ENCODE peak calls at places on chromosomes 13 and 19, in four cellular contexts. R is AG09309, L is upper lobe of left lung, Q is Calu3. V is an unnamed sample.

GRCh38 chr13:95002968-95003813 is 290.8 kb upstream of the SOX21 start:
- DNase-seq in R (no peak), L (peak; percentile 79), Q (no peak), V (no peak)

GRCh38 chr19:35330475-35330874 is 1.5 kb downstream of the CD22 start:
- DNase-seq in R (no peak), L (no peak), Q (no peak), V (no peak)

GRCh38 chr19:12425501-12426274 is 15.1 kb downstream of the ZNF443 start:
- DNase-seq in R (no peak), L (no peak), Q (no peak), V (no peak)

GRCh38 chr13:50518131-50518530 is 325.4 kb downstream of the DLEU7 start:
- DNase-seq in R (no peak), L (no peak), Q (no peak), V (no peak)

GRCh38 chr13:48494874-48495273 is 38.0 kb downstream of the RCBTB2 start:
- DNase-seq in R (no peak), L (no peak), Q (no peak), V (no peak)

GRCh38 chr13:49300716-49301589 is 53.2 kb downstream of the CDADC1 start:
- DNase-seq in R (no peak), L (no peak), Q (peak; percentile 41), V (peak; percentile 66)

GRCh38 chr13:24153979-24154378 is 6.5 kb upstream of the SPATA13 start:
- DNase-seq in R (no peak), L (no peak), Q (no peak), V (no peak)

GRCh38 chr13:49418206-49418605 is 25.7 kb downstream of the CAB39L start:
- DNase-seq in R (no peak), L (no peak), Q (no peak), V (no peak)

GRCh38 chr13:28336193-28336657 is 158.7 kb downstream of the FLT1 start:
- DNase-seq in R (no peak), L (no peak), Q (no peak), V (no peak)

GRCh38 chr13:27465611-27466010 is 15.2 kb upstream of the MTIF3 start:
- DNase-seq in R (no peak), L (no peak), Q (no peak), V (no peak)

GRCh38 chr13:54034047-54034446 is 1005.4 kb downstream of the OLFM4 start:
- DNase-seq in R (no peak), L (no peak), Q (no peak), V (no peak)

GRCh38 chr19:15114153-15114540 is 6.9 kb downstream of the SYDE1 start:
- DNase-seq in R (no peak), L (no peak), Q (no peak), V (no peak)

GRCh38 chr19:14611051-14611450 is 28.2 kb downstream of the CLEC17A start:
- DNase-seq in R (no peak), L (no peak), Q (no peak), V (no peak)

GRCh38 chr19:17557461-17557860 is 2.0 kb downstream of the COLGALT1 start:
- DNase-seq in R (no peak), L (no peak), Q (no peak), V (no peak)

GRCh38 chr19:27974082-27974513 is 1238.9 kb downstream of the UQCRFS1 start:
- DNase-seq in R (no peak), L (no peak), Q (peak; percentile 42), V (peak; percentile 25)

GRCh38 chr13:40547545-40548322 is 118.7 kb downstream of the FOXO1 start:
- DNase-seq in R (no peak), L (no peak), Q (no peak), V (no peak)

GRCh38 chr19:47023448-47023794 is 3.8 kb downstream of the NPAS1 start:
- DNase-seq in R (no peak), L (no peak), Q (no peak), V (no peak)

GRCh38 chr13:46168341-46168740 is 13.6 kb downstream of the LCP1 start:
- DNase-seq in R (no peak), L (peak; percentile 24), Q (no peak), V (no peak)

GRCh38 chr13:41313659-41314197 is 2.7 kb downstream of the NAA16 start:
- DNase-seq in R (no peak), L (no peak), Q (no peak), V (no peak)

GRCh38 chr13:21176982-21177284 is 475 bp downstream of the MRPL57 start:
- DNase-seq in R (no peak), L (no peak), Q (no peak), V (no peak)

GRCh38 chr19:18317998-18318800 is 4.7 kb downstream of the LSM4 start:
- DNase-seq in R (no peak), L (peak; percentile 72), Q (no peak), V (no peak)

GRCh38 chr13:112700291-112701060 is 10.6 kb downstream of the ATP11A start:
- DNase-seq in R (no peak), L (peak; percentile 58), Q (no peak), V (no peak)

GRCh38 chr13:89465366-89465765 is 1794.2 kb downstream of the SLITRK5 start:
- DNase-seq in R (no peak), L (no peak), Q (no peak), V (no peak)

GRCh38 chr19:29976151-29976943 is 34.3 kb downstream of the URI1 start:
- DNase-seq in R (no peak), L (no peak), Q (no peak), V (no peak)

GRCh38 chr19:47369923-47370625 is 21.0 kb downstream of the DHX34 start:
- DNase-seq in R (peak; percentile 34), L (no peak), Q (no peak), V (no peak)

GRCh38 chr13:77306458-77306857 is 20.4 kb downstream of the MYCBP2 start:
- DNase-seq in R (no peak), L (no peak), Q (no peak), V (no peak)

GRCh38 chr13:40910324-40911050 is 108.6 kb downstream of the ELF1 start:
- DNase-seq in R (no peak), L (no peak), Q (no peak), V (no peak)

GRCh38 chr13:37414667-37415066 is 183.9 kb downstream of the POSTN start:
- DNase-seq in R (no peak), L (no peak), Q (no peak), V (no peak)

GRCh38 chr19:12156254-12157058 is at the start of gene ZNF625:
- DNase-seq in R (peak; percentile 59), L (peak; percentile 88), Q (no peak), V (peak; percentile 88)

GRCh38 chr13:49954674-49955455 is 18.7 kb upstream of the SPRYD7 start:
- DNase-seq in R (no peak), L (no peak), Q (no peak), V (no peak)

GRCh38 chr13:50529154-50529882 is 314.2 kb downstream of the DLEU7 start:
- DNase-seq in R (peak; percentile 88), L (peak; percentile 79), Q (peak; percentile 34), V (peak; percentile 75)